ENCODE peak calls at places on chromosomes 5 and 9, in nine cellular contexts. One of them, this sample, is unnamed. For H3K4me1, the result is how much of the 10 kb centered on the place peaks cover.

GRCh38 chr5:4662845-4663244 is 477.3 kb upstream of the ADAMTS16 start:
- DNase-seq in gastrocnemius medialis: no peak
- DNase-seq in fibroblast of lung: peak
- DNase-seq in neural progenitor cell: no peak
- DNase-seq in OCI-LY7: no peak
- DNase-seq in HCT116: no peak
- DNase-seq in A549: no peak
- DNase-seq in pancreas: no peak
- DNase-seq in neuronal stem cell: no peak
- DNase-seq in this sample: no peak

GRCh38 chr9:113658565-113658935 is 195.0 kb downstream of the RGS3 start:
- DNase-seq in gastrocnemius medialis: no peak
- DNase-seq in fibroblast of lung: no peak
- DNase-seq in neural progenitor cell: no peak
- DNase-seq in OCI-LY7: no peak
- DNase-seq in HCT116: no peak
- DNase-seq in A549: no peak
- DNase-seq in pancreas: no peak
- DNase-seq in neuronal stem cell: no peak
- DNase-seq in this sample: no peak

GRCh38 chr5:178113841-178114324 is 551 bp downstream of the N4BP3 start:
- DNase-seq in gastrocnemius medialis: no peak
- DNase-seq in fibroblast of lung: no peak
- DNase-seq in neural progenitor cell: peak
- DNase-seq in OCI-LY7: peak
- DNase-seq in HCT116: no peak
- DNase-seq in A549: no peak
- DNase-seq in pancreas: no peak
- DNase-seq in neuronal stem cell: no peak
- DNase-seq in this sample: no peak

GRCh38 chr5:174317261-174317894 is 271.9 kb downstream of the NSG2 start:
- DNase-seq in gastrocnemius medialis: no peak
- DNase-seq in fibroblast of lung: peak
- DNase-seq in neural progenitor cell: peak
- DNase-seq in OCI-LY7: peak
- DNase-seq in HCT116: no peak
- DNase-seq in A549: peak
- DNase-seq in pancreas: no peak
- DNase-seq in neuronal stem cell: peak
- DNase-seq in this sample: peak

GRCh38 chr5:68007446-68007845 is 208.1 kb upstream of the PIK3R1 start:
- DNase-seq in gastrocnemius medialis: peak
- DNase-seq in fibroblast of lung: peak
- DNase-seq in neural progenitor cell: no peak
- DNase-seq in OCI-LY7: no peak
- DNase-seq in HCT116: no peak
- DNase-seq in A549: no peak
- DNase-seq in pancreas: no peak
- DNase-seq in neuronal stem cell: no peak
- DNase-seq in this sample: peak

GRCh38 chr5:116614603-116614920 is 39.9 kb upstream of the SEMA6A start:
- DNase-seq in gastrocnemius medialis: no peak
- DNase-seq in fibroblast of lung: no peak
- DNase-seq in neural progenitor cell: no peak
- DNase-seq in OCI-LY7: no peak
- DNase-seq in HCT116: no peak
- DNase-seq in A549: no peak
- DNase-seq in pancreas: no peak
- DNase-seq in neuronal stem cell: no peak
- DNase-seq in this sample: no peak

GRCh38 chr9:69120380-69121154 is 53.5 kb upstream of the TJP2 start:
- DNase-seq in gastrocnemius medialis: no peak
- DNase-seq in fibroblast of lung: peak
- DNase-seq in neural progenitor cell: peak
- DNase-seq in OCI-LY7: peak
- DNase-seq in HCT116: peak
- DNase-seq in A549: no peak
- DNase-seq in pancreas: peak
- DNase-seq in neuronal stem cell: peak
- DNase-seq in this sample: peak

GRCh38 chr5:88889165-88890069 is 6.4 kb upstream of the MEF2C start:
- DNase-seq in gastrocnemius medialis: peak
- DNase-seq in fibroblast of lung: peak
- DNase-seq in neural progenitor cell: peak
- DNase-seq in OCI-LY7: no peak
- DNase-seq in HCT116: no peak
- DNase-seq in A549: no peak
- DNase-seq in pancreas: peak
- DNase-seq in neuronal stem cell: no peak
- DNase-seq in this sample: peak

GRCh38 chr9:118129541-118129940 is 425.3 kb downstream of the TLR4 start:
- DNase-seq in gastrocnemius medialis: no peak
- DNase-seq in fibroblast of lung: peak
- DNase-seq in neural progenitor cell: no peak
- DNase-seq in OCI-LY7: no peak
- DNase-seq in HCT116: no peak
- DNase-seq in A549: no peak
- DNase-seq in pancreas: no peak
- DNase-seq in neuronal stem cell: no peak
- DNase-seq in this sample: no peak

GRCh38 chr9:91102269-91102668 is 259.4 kb downstream of the AUH start:
- DNase-seq in gastrocnemius medialis: no peak
- DNase-seq in fibroblast of lung: no peak
- DNase-seq in neural progenitor cell: no peak
- DNase-seq in OCI-LY7: no peak
- DNase-seq in HCT116: no peak
- DNase-seq in A549: no peak
- DNase-seq in pancreas: no peak
- DNase-seq in neuronal stem cell: no peak
- DNase-seq in this sample: no peak

GRCh38 chr5:90561766-90562165 is 3.2 kb downstream of the ADGRV1 start:
- DNase-seq in gastrocnemius medialis: no peak
- DNase-seq in fibroblast of lung: no peak
- DNase-seq in neural progenitor cell: no peak
- DNase-seq in OCI-LY7: no peak
- DNase-seq in HCT116: no peak
- DNase-seq in A549: no peak
- DNase-seq in pancreas: no peak
- DNase-seq in neuronal stem cell: no peak
- DNase-seq in this sample: no peak

GRCh38 chr9:19787672-19788071 is 1.2 kb downstream of the SLC24A2 start:
- DNase-seq in gastrocnemius medialis: no peak
- DNase-seq in fibroblast of lung: no peak
- DNase-seq in neural progenitor cell: no peak
- DNase-seq in OCI-LY7: no peak
- DNase-seq in HCT116: no peak
- DNase-seq in A549: no peak
- DNase-seq in pancreas: no peak
- DNase-seq in neuronal stem cell: no peak
- DNase-seq in this sample: no peak

GRCh38 chr9:19788614-19789271 is at the start of gene SLC24A2:
- DNase-seq in gastrocnemius medialis: no peak
- DNase-seq in fibroblast of lung: no peak
- DNase-seq in neural progenitor cell: peak
- DNase-seq in OCI-LY7: no peak
- DNase-seq in HCT116: no peak
- DNase-seq in A549: no peak
- DNase-seq in pancreas: peak
- DNase-seq in neuronal stem cell: peak
- DNase-seq in this sample: peak

GRCh38 chr9:19785230-19785629 is 3.6 kb downstream of the SLC24A2 start:
- DNase-seq in gastrocnemius medialis: no peak
- DNase-seq in fibroblast of lung: no peak
- DNase-seq in neural progenitor cell: no peak
- DNase-seq in OCI-LY7: no peak
- DNase-seq in HCT116: no peak
- DNase-seq in A549: no peak
- DNase-seq in pancreas: no peak
- DNase-seq in neuronal stem cell: no peak
- DNase-seq in this sample: no peak

GRCh38 chr9:19788152-19788551 is 685 bp downstream of the SLC24A2 start:
- DNase-seq in gastrocnemius medialis: no peak
- DNase-seq in fibroblast of lung: no peak
- DNase-seq in neural progenitor cell: peak
- DNase-seq in OCI-LY7: no peak
- DNase-seq in HCT116: no peak
- DNase-seq in A549: no peak
- DNase-seq in pancreas: no peak
- DNase-seq in neuronal stem cell: peak
- DNase-seq in this sample: no peak
- H3K27ac ChIP-seq in gastrocnemius medialis: no peak
- H3K27ac ChIP-seq in fibroblast of lung: no peak
- H3K27ac ChIP-seq in neural progenitor cell: no peak
- H3K27ac ChIP-seq in OCI-LY7: no peak
- H3K27ac ChIP-seq in HCT116: no peak
- H3K27ac ChIP-seq in A549: no peak
- H3K27ac ChIP-seq in pancreas: no peak
- H3K27ac ChIP-seq in neuronal stem cell: no peak
- H3K27ac ChIP-seq in this sample: no peak

GRCh38 chr5:119280380-119280779 is 75.4 kb upstream of the TNFAIP8 start:
- DNase-seq in gastrocnemius medialis: no peak
- DNase-seq in fibroblast of lung: no peak
- DNase-seq in neural progenitor cell: no peak
- DNase-seq in OCI-LY7: no peak
- DNase-seq in HCT116: no peak
- DNase-seq in A549: no peak
- DNase-seq in pancreas: no peak
- DNase-seq in neuronal stem cell: no peak
- DNase-seq in this sample: no peak
- H3K4me1 ChIP-seq in gastrocnemius medialis: under half
- H3K4me1 ChIP-seq in fibroblast of lung: under half
- H3K4me1 ChIP-seq in neural progenitor cell: under half
- H3K4me1 ChIP-seq in OCI-LY7: half or more
- H3K4me1 ChIP-seq in HCT116: under half
- H3K4me1 ChIP-seq in A549: under half
- H3K4me1 ChIP-seq in pancreas: under half
- H3K4me1 ChIP-seq in neuronal stem cell: under half
- H3K4me1 ChIP-seq in this sample: under half

DNA sequence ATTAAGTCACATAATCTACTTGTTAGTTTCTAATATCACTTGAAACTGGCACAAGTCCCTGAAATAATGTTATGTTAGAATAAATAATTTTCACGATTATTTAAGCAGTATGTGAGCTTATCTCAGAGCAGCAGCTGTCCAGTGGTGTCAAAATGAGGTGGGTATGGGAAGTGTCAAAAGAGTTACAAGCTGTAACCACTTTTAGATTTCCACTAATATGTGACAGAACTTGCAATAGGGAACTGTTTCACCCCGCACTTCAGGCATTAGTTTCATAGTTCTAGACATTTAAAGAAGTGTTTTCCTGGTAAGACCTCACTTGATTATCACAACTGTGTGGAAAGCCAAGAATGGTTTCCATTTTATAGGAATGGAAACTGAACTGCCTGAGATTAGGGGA is 2.9 kb upstream of the ISCA1 start:
- DNase-seq in gastrocnemius medialis: no peak
- DNase-seq in fibroblast of lung: no peak
- DNase-seq in neural progenitor cell: no peak
- DNase-seq in OCI-LY7: no peak
- DNase-seq in HCT116: no peak
- DNase-seq in A549: no peak
- DNase-seq in pancreas: no peak
- DNase-seq in neuronal stem cell: no peak
- DNase-seq in this sample: no peak
- H3K27ac ChIP-seq in gastrocnemius medialis: no peak
- H3K27ac ChIP-seq in fibroblast of lung: no peak
- H3K27ac ChIP-seq in neural progenitor cell: no peak
- H3K27ac ChIP-seq in OCI-LY7: no peak
- H3K27ac ChIP-seq in HCT116: no peak
- H3K27ac ChIP-seq in A549: no peak
- H3K27ac ChIP-seq in pancreas: no peak
- H3K27ac ChIP-seq in neuronal stem cell: no peak
- H3K27ac ChIP-seq in this sample: no peak

GRCh38 chr9:35686222-35687203 is 3.2 kb downstream of the TPM2 start:
- DNase-seq in gastrocnemius medialis: peak
- DNase-seq in fibroblast of lung: peak
- DNase-seq in neural progenitor cell: no peak
- DNase-seq in OCI-LY7: peak
- DNase-seq in HCT116: no peak
- DNase-seq in A549: no peak
- DNase-seq in pancreas: no peak
- DNase-seq in neuronal stem cell: no peak
- DNase-seq in this sample: peak

GRCh38 chr9:35683323-35683722 is 6.4 kb downstream of the TPM2 start:
- DNase-seq in gastrocnemius medialis: no peak
- DNase-seq in fibroblast of lung: no peak
- DNase-seq in neural progenitor cell: no peak
- DNase-seq in OCI-LY7: no peak
- DNase-seq in HCT116: no peak
- DNase-seq in A549: no peak
- DNase-seq in pancreas: no peak
- DNase-seq in neuronal stem cell: no peak
- DNase-seq in this sample: no peak

GRCh38 chr9:35684921-35685320 is 4.8 kb downstream of the TPM2 start:
- DNase-seq in gastrocnemius medialis: no peak
- DNase-seq in fibroblast of lung: no peak
- DNase-seq in neural progenitor cell: no peak
- DNase-seq in OCI-LY7: no peak
- DNase-seq in HCT116: no peak
- DNase-seq in A549: no peak
- DNase-seq in pancreas: no peak
- DNase-seq in neuronal stem cell: no peak
- DNase-seq in this sample: no peak

GRCh38 chr9:35687306-35687705 is 2.4 kb downstream of the TPM2 start:
- DNase-seq in gastrocnemius medialis: no peak
- DNase-seq in fibroblast of lung: no peak
- DNase-seq in neural progenitor cell: no peak
- DNase-seq in OCI-LY7: peak
- DNase-seq in HCT116: no peak
- DNase-seq in A549: no peak
- DNase-seq in pancreas: no peak
- DNase-seq in neuronal stem cell: no peak
- DNase-seq in this sample: peak

DNA sequence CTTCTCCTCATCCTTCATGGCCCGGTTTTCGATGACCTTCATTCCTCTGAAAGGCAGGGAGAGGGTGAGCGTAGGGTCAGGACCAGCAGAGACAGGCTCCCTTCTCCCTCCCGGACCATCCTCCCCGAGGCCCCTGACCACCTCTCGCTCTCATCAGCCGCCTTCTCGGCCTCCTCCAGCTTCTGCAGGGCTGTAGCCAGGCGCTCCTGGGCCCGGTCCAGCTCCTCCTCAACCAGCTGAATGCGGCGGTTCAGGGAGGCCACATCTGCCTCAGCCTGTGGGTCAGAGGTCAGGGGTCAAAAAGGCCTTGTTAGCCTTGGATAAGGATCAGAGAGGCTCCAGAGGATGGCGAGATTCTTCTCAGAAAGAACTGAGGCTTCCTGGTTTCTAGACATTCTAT is 4.2 kb downstream of the TPM2 start:
- DNase-seq in gastrocnemius medialis: no peak
- DNase-seq in fibroblast of lung: no peak
- DNase-seq in neural progenitor cell: no peak
- DNase-seq in OCI-LY7: no peak
- DNase-seq in HCT116: no peak
- DNase-seq in A549: no peak
- DNase-seq in pancreas: no peak
- DNase-seq in neuronal stem cell: no peak
- DNase-seq in this sample: no peak
- H3K4me1 ChIP-seq in gastrocnemius medialis: under half
- H3K4me1 ChIP-seq in fibroblast of lung: under half
- H3K4me1 ChIP-seq in neural progenitor cell: under half
- H3K4me1 ChIP-seq in OCI-LY7: half or more
- H3K4me1 ChIP-seq in HCT116: under half
- H3K4me1 ChIP-seq in A549: under half
- H3K4me1 ChIP-seq in pancreas: under half
- H3K4me1 ChIP-seq in neuronal stem cell: under half
- H3K4me1 ChIP-seq in this sample: under half